ENCODE peak calls at places on chromosomes 11 and 22, in nine cellular contexts. One of them, this sample, is unnamed.
A peak's percentile ranks its signal among the peaks of the same experiment; 100 is the strongest.

GRCh38 chr11:83280256-83280655 is 5.9 kb downstream of the CCDC90B start:
- DNase-seq in CD8-positive, alpha-beta T cell: no peak
- DNase-seq in colonic mucosa: no peak
- DNase-seq in tibial nerve: no peak
- DNase-seq in transverse colon: no peak
- DNase-seq in brain microvascular endothelial cell: no peak
- DNase-seq in bronchial epithelial cell: no peak
- DNase-seq in prostate gland: no peak
- DNase-seq in dorsolateral prefrontal cortex: no peak
- DNase-seq in this sample: no peak

GRCh38 chr11:117437041-117437790 is 109.6 kb downstream of the CEP164 start:
- DNase-seq in transverse colon: no peak
- DNase-seq in CD8-positive, alpha-beta T cell: no peak
- DNase-seq in bronchial epithelial cell: no peak
- DNase-seq in prostate gland: no peak
- DNase-seq in tibial nerve: no peak
- DNase-seq in colonic mucosa: no peak
- DNase-seq in dorsolateral prefrontal cortex: no peak
- DNase-seq in brain microvascular endothelial cell: no peak
- DNase-seq in this sample: peak; percentile 73

GRCh38 chr22:43376765-43377485 is 33.8 kb upstream of the SCUBE1 start:
- DNase-seq in bronchial epithelial cell: no peak
- DNase-seq in CD8-positive, alpha-beta T cell: peak; percentile 27
- DNase-seq in transverse colon: peak; percentile 15
- DNase-seq in tibial nerve: no peak
- DNase-seq in colonic mucosa: no peak
- DNase-seq in dorsolateral prefrontal cortex: peak; percentile 53
- DNase-seq in prostate gland: no peak
- DNase-seq in brain microvascular endothelial cell: peak; percentile 14
- DNase-seq in this sample: no peak

GRCh38 chr11:131977231-131977630 is 606.8 kb downstream of the NTM start:
- DNase-seq in transverse colon: no peak
- DNase-seq in colonic mucosa: no peak
- DNase-seq in brain microvascular endothelial cell: no peak
- DNase-seq in bronchial epithelial cell: peak; percentile 89
- DNase-seq in dorsolateral prefrontal cortex: peak; percentile 36
- DNase-seq in CD8-positive, alpha-beta T cell: no peak
- DNase-seq in prostate gland: no peak
- DNase-seq in tibial nerve: no peak
- DNase-seq in this sample: no peak

GRCh38 chr11:104876324-104876723 is 21.9 kb downstream of the CASP12 start:
- DNase-seq in prostate gland: no peak
- DNase-seq in CD8-positive, alpha-beta T cell: no peak
- DNase-seq in transverse colon: no peak
- DNase-seq in brain microvascular endothelial cell: no peak
- DNase-seq in bronchial epithelial cell: no peak
- DNase-seq in colonic mucosa: no peak
- DNase-seq in tibial nerve: no peak
- DNase-seq in dorsolateral prefrontal cortex: no peak
- DNase-seq in this sample: no peak

GRCh38 chr11:8826145-8826786 is 84.7 kb upstream of the AKIP1 start:
- DNase-seq in colonic mucosa: no peak
- DNase-seq in transverse colon: no peak
- DNase-seq in prostate gland: no peak
- DNase-seq in dorsolateral prefrontal cortex: no peak
- DNase-seq in tibial nerve: no peak
- DNase-seq in bronchial epithelial cell: peak; percentile 64
- DNase-seq in CD8-positive, alpha-beta T cell: no peak
- DNase-seq in brain microvascular endothelial cell: peak; percentile 82
- DNase-seq in this sample: peak; percentile 67

GRCh38 chr11:103541186-103541795 is 432.1 kb downstream of the DYNC2H1 start:
- DNase-seq in dorsolateral prefrontal cortex: no peak
- DNase-seq in brain microvascular endothelial cell: no peak
- DNase-seq in transverse colon: no peak
- DNase-seq in colonic mucosa: no peak
- DNase-seq in bronchial epithelial cell: peak; percentile 93
- DNase-seq in prostate gland: no peak
- DNase-seq in CD8-positive, alpha-beta T cell: no peak
- DNase-seq in tibial nerve: no peak
- DNase-seq in this sample: no peak

GRCh38 chr11:723120-723883 is 17.3 kb downstream of the EPS8L2 start:
- DNase-seq in dorsolateral prefrontal cortex: no peak
- DNase-seq in colonic mucosa: peak; percentile 62
- DNase-seq in prostate gland: no peak
- DNase-seq in brain microvascular endothelial cell: no peak
- DNase-seq in tibial nerve: peak; percentile 61
- DNase-seq in transverse colon: peak; percentile 57
- DNase-seq in CD8-positive, alpha-beta T cell: no peak
- DNase-seq in bronchial epithelial cell: no peak
- DNase-seq in this sample: peak; percentile 96

GRCh38 chr11:48103621-48104561 is 112.7 kb upstream of the OR4B1 start:
- DNase-seq in tibial nerve: no peak
- DNase-seq in transverse colon: peak; percentile 51
- DNase-seq in bronchial epithelial cell: no peak
- DNase-seq in brain microvascular endothelial cell: no peak
- DNase-seq in colonic mucosa: peak; percentile 82
- DNase-seq in dorsolateral prefrontal cortex: peak; percentile 59
- DNase-seq in prostate gland: peak; percentile 69
- DNase-seq in CD8-positive, alpha-beta T cell: no peak
- DNase-seq in this sample: no peak

GRCh38 chr22:17638182-17638431 is 450 bp upstream of the BCL2L13 start:
- DNase-seq in CD8-positive, alpha-beta T cell: no peak
- DNase-seq in prostate gland: peak; percentile 49
- DNase-seq in dorsolateral prefrontal cortex: no peak
- DNase-seq in bronchial epithelial cell: peak; percentile 76
- DNase-seq in colonic mucosa: no peak
- DNase-seq in tibial nerve: peak; percentile 47
- DNase-seq in brain microvascular endothelial cell: no peak
- DNase-seq in transverse colon: no peak
- DNase-seq in this sample: peak; percentile 88

GRCh38 chr11:57568330-57568766 is 876 bp upstream of the UBE2L6 start:
- DNase-seq in brain microvascular endothelial cell: peak; percentile 60
- DNase-seq in dorsolateral prefrontal cortex: peak; percentile 82
- DNase-seq in colonic mucosa: peak; percentile 91
- DNase-seq in transverse colon: no peak
- DNase-seq in CD8-positive, alpha-beta T cell: peak; percentile 78
- DNase-seq in bronchial epithelial cell: peak; percentile 55
- DNase-seq in tibial nerve: peak; percentile 90
- DNase-seq in prostate gland: no peak
- DNase-seq in this sample: no peak

GRCh38 chr11:17352925-17353227 is 1.3 kb downstream of the NCR3LG1 start:
- DNase-seq in CD8-positive, alpha-beta T cell: peak; percentile 11
- DNase-seq in bronchial epithelial cell: no peak
- DNase-seq in prostate gland: peak; percentile 36
- DNase-seq in colonic mucosa: peak; percentile 68
- DNase-seq in tibial nerve: peak; percentile 8
- DNase-seq in dorsolateral prefrontal cortex: no peak
- DNase-seq in transverse colon: peak; percentile 71
- DNase-seq in brain microvascular endothelial cell: no peak
- DNase-seq in this sample: peak; percentile 74

GRCh38 chr11:58134151-58134550 is 8.8 kb upstream of the OR9I1 start:
- DNase-seq in prostate gland: no peak
- DNase-seq in tibial nerve: no peak
- DNase-seq in bronchial epithelial cell: no peak
- DNase-seq in colonic mucosa: no peak
- DNase-seq in brain microvascular endothelial cell: no peak
- DNase-seq in CD8-positive, alpha-beta T cell: no peak
- DNase-seq in transverse colon: no peak
- DNase-seq in dorsolateral prefrontal cortex: no peak
- DNase-seq in this sample: no peak

GRCh38 chr22:17910561-17911311 is 113.6 kb downstream of the MICAL3 start:
- DNase-seq in prostate gland: peak; percentile 39
- DNase-seq in dorsolateral prefrontal cortex: peak; percentile 89
- DNase-seq in transverse colon: peak; percentile 40
- DNase-seq in brain microvascular endothelial cell: peak; percentile 83
- DNase-seq in CD8-positive, alpha-beta T cell: no peak
- DNase-seq in bronchial epithelial cell: peak; percentile 66
- DNase-seq in tibial nerve: peak; percentile 28
- DNase-seq in colonic mucosa: peak; percentile 27
- DNase-seq in this sample: peak; percentile 94

GRCh38 chr11:32671051-32671450 is 87.4 kb downstream of the EIF3M start:
- DNase-seq in CD8-positive, alpha-beta T cell: no peak
- DNase-seq in tibial nerve: no peak
- DNase-seq in dorsolateral prefrontal cortex: no peak
- DNase-seq in bronchial epithelial cell: no peak
- DNase-seq in prostate gland: no peak
- DNase-seq in brain microvascular endothelial cell: no peak
- DNase-seq in colonic mucosa: no peak
- DNase-seq in transverse colon: no peak
- DNase-seq in this sample: no peak

GRCh38 chr11:6013042-6013441 is 6.3 kb upstream of the OR56A4 start:
- DNase-seq in prostate gland: no peak
- DNase-seq in brain microvascular endothelial cell: no peak
- DNase-seq in dorsolateral prefrontal cortex: no peak
- DNase-seq in tibial nerve: no peak
- DNase-seq in bronchial epithelial cell: no peak
- DNase-seq in CD8-positive, alpha-beta T cell: no peak
- DNase-seq in transverse colon: no peak
- DNase-seq in colonic mucosa: no peak
- DNase-seq in this sample: no peak
- H3K27me3 ChIP-seq in prostate gland: no peaks in the 10 kb centered on the region
- H3K27me3 ChIP-seq in brain microvascular endothelial cell: no peaks in the 10 kb centered on the region
- H3K27me3 ChIP-seq in dorsolateral prefrontal cortex: no peaks in the 10 kb centered on the region
- H3K27me3 ChIP-seq in tibial nerve: no peaks in the 10 kb centered on the region
- H3K27me3 ChIP-seq in bronchial epithelial cell: no peaks in the 10 kb centered on the region
- H3K27me3 ChIP-seq in CD8-positive, alpha-beta T cell: no peaks in the 10 kb centered on the region
- H3K27me3 ChIP-seq in transverse colon: no peaks in the 10 kb centered on the region
- H3K27me3 ChIP-seq in colonic mucosa: no peaks in the 10 kb centered on the region
- H3K27me3 ChIP-seq in this sample: no peaks in the 10 kb centered on the region

GRCh38 chr11:120147094-120147949 is 9.4 kb upstream of the TRIM29 start:
- DNase-seq in bronchial epithelial cell: no peak
- DNase-seq in CD8-positive, alpha-beta T cell: no peak
- DNase-seq in tibial nerve: no peak
- DNase-seq in brain microvascular endothelial cell: no peak
- DNase-seq in colonic mucosa: no peak
- DNase-seq in transverse colon: no peak
- DNase-seq in dorsolateral prefrontal cortex: no peak
- DNase-seq in prostate gland: peak; percentile 84
- DNase-seq in this sample: no peak

GRCh38 chr11:120147950-120148270 is 10.0 kb upstream of the TRIM29 start:
- DNase-seq in prostate gland: no peak
- DNase-seq in transverse colon: no peak
- DNase-seq in CD8-positive, alpha-beta T cell: no peak
- DNase-seq in tibial nerve: no peak
- DNase-seq in dorsolateral prefrontal cortex: no peak
- DNase-seq in bronchial epithelial cell: peak; percentile 42
- DNase-seq in brain microvascular endothelial cell: no peak
- DNase-seq in colonic mucosa: no peak
- DNase-seq in this sample: no peak

GRCh38 chr11:120149246-120149645 is 11.3 kb upstream of the TRIM29 start:
- DNase-seq in colonic mucosa: no peak
- DNase-seq in bronchial epithelial cell: peak; percentile 76
- DNase-seq in dorsolateral prefrontal cortex: no peak
- DNase-seq in tibial nerve: no peak
- DNase-seq in transverse colon: no peak
- DNase-seq in brain microvascular endothelial cell: no peak
- DNase-seq in CD8-positive, alpha-beta T cell: no peak
- DNase-seq in prostate gland: no peak
- DNase-seq in this sample: no peak

GRCh38 chr11:120142072-120142423 is 4.1 kb upstream of the TRIM29 start:
- DNase-seq in colonic mucosa: no peak
- DNase-seq in dorsolateral prefrontal cortex: no peak
- DNase-seq in tibial nerve: no peak
- DNase-seq in CD8-positive, alpha-beta T cell: no peak
- DNase-seq in brain microvascular endothelial cell: no peak
- DNase-seq in transverse colon: no peak
- DNase-seq in bronchial epithelial cell: no peak
- DNase-seq in prostate gland: no peak
- DNase-seq in this sample: no peak

GRCh38 chr11:120146413-120147093 is 8.6 kb upstream of the TRIM29 start:
- DNase-seq in colonic mucosa: no peak
- DNase-seq in prostate gland: no peak
- DNase-seq in transverse colon: no peak
- DNase-seq in CD8-positive, alpha-beta T cell: no peak
- DNase-seq in dorsolateral prefrontal cortex: no peak
- DNase-seq in brain microvascular endothelial cell: no peak
- DNase-seq in tibial nerve: no peak
- DNase-seq in bronchial epithelial cell: no peak
- DNase-seq in this sample: no peak
- H3K27me3 ChIP-seq in colonic mucosa: peaks cover 5% of the 10 kb centered on the region
- H3K27me3 ChIP-seq in prostate gland: peaks cover 4% of the 10 kb centered on the region
- H3K27me3 ChIP-seq in transverse colon: peaks cover 41% of the 10 kb centered on the region
- H3K27me3 ChIP-seq in CD8-positive, alpha-beta T cell: peaks cover 5% of the 10 kb centered on the region
- H3K27me3 ChIP-seq in dorsolateral prefrontal cortex: no peaks in the 10 kb centered on the region
- H3K27me3 ChIP-seq in brain microvascular endothelial cell: peaks cover 24% of the 10 kb centered on the region
- H3K27me3 ChIP-seq in tibial nerve: no peaks in the 10 kb centered on the region
- H3K27me3 ChIP-seq in bronchial epithelial cell: no peaks in the 10 kb centered on the region
- H3K27me3 ChIP-seq in this sample: peaks cover 50% of the 10 kb centered on the region

GRCh38 chr22:24170632-24171031 is 10.7 kb upstream of the SUSD2 start:
- DNase-seq in brain microvascular endothelial cell: no peak
- DNase-seq in transverse colon: no peak
- DNase-seq in bronchial epithelial cell: no peak
- DNase-seq in colonic mucosa: no peak
- DNase-seq in tibial nerve: no peak
- DNase-seq in dorsolateral prefrontal cortex: no peak
- DNase-seq in prostate gland: no peak
- DNase-seq in CD8-positive, alpha-beta T cell: no peak
- DNase-seq in this sample: no peak
- H3K27me3 ChIP-seq in brain microvascular endothelial cell: no peaks in the 10 kb centered on the region
- H3K27me3 ChIP-seq in transverse colon: no peaks in the 10 kb centered on the region
- H3K27me3 ChIP-seq in bronchial epithelial cell: no peaks in the 10 kb centered on the region
- H3K27me3 ChIP-seq in colonic mucosa: no peaks in the 10 kb centered on the region
- H3K27me3 ChIP-seq in tibial nerve: no peaks in the 10 kb centered on the region
- H3K27me3 ChIP-seq in dorsolateral prefrontal cortex: no peaks in the 10 kb centered on the region
- H3K27me3 ChIP-seq in prostate gland: no peaks in the 10 kb centered on the region
- H3K27me3 ChIP-seq in CD8-positive, alpha-beta T cell: no peaks in the 10 kb centered on the region
- H3K27me3 ChIP-seq in this sample: no peaks in the 10 kb centered on the region

DNA sequence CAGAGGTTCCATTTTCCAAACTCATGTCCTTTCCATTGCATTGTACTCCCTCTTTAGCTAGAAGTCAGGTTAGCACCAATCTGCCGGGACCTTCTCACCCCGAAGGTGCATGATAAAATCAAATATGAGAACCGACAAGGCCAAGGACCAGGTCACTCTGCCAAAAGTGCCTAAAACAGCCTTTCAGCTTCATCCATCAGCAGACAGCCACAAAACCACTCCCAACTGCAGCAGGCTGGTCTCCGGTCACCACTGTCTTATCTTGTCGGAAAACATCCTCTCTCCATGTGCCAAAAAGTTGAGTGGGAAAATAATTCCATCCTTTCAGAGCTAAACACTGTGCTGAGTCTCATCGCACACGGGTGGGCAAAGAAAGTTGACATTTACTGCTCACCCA is 1.4 kb downstream of the PI4KA start:
- DNase-seq in tibial nerve: no peak
- DNase-seq in brain microvascular endothelial cell: no peak
- DNase-seq in bronchial epithelial cell: no peak
- DNase-seq in dorsolateral prefrontal cortex: no peak
- DNase-seq in CD8-positive, alpha-beta T cell: no peak
- DNase-seq in transverse colon: no peak
- DNase-seq in colonic mucosa: no peak
- DNase-seq in prostate gland: no peak
- DNase-seq in this sample: peak; percentile 91
- H3K27me3 ChIP-seq in tibial nerve: no peaks in the 10 kb centered on the region
- H3K27me3 ChIP-seq in brain microvascular endothelial cell: no peaks in the 10 kb centered on the region
- H3K27me3 ChIP-seq in bronchial epithelial cell: no peaks in the 10 kb centered on the region
- H3K27me3 ChIP-seq in dorsolateral prefrontal cortex: no peaks in the 10 kb centered on the region
- H3K27me3 ChIP-seq in CD8-positive, alpha-beta T cell: no peaks in the 10 kb centered on the region
- H3K27me3 ChIP-seq in transverse colon: no peaks in the 10 kb centered on the region
- H3K27me3 ChIP-seq in colonic mucosa: no peaks in the 10 kb centered on the region
- H3K27me3 ChIP-seq in prostate gland: no peaks in the 10 kb centered on the region
- H3K27me3 ChIP-seq in this sample: no peaks in the 10 kb centered on the region

GRCh38 chr22:36215976-36216375 is 14.4 kb upstream of the APOL4 start:
- DNase-seq in prostate gland: no peak
- DNase-seq in colonic mucosa: no peak
- DNase-seq in CD8-positive, alpha-beta T cell: no peak
- DNase-seq in tibial nerve: no peak
- DNase-seq in dorsolateral prefrontal cortex: no peak
- DNase-seq in transverse colon: no peak
- DNase-seq in bronchial epithelial cell: no peak
- DNase-seq in brain microvascular endothelial cell: no peak
- DNase-seq in this sample: no peak
- H3K27me3 ChIP-seq in prostate gland: no peaks in the 10 kb centered on the region
- H3K27me3 ChIP-seq in colonic mucosa: no peaks in the 10 kb centered on the region
- H3K27me3 ChIP-seq in CD8-positive, alpha-beta T cell: no peaks in the 10 kb centered on the region
- H3K27me3 ChIP-seq in tibial nerve: no peaks in the 10 kb centered on the region
- H3K27me3 ChIP-seq in dorsolateral prefrontal cortex: no peaks in the 10 kb centered on the region
- H3K27me3 ChIP-seq in transverse colon: no peaks in the 10 kb centered on the region
- H3K27me3 ChIP-seq in bronchial epithelial cell: peaks cover 13% of the 10 kb centered on the region
- H3K27me3 ChIP-seq in brain microvascular endothelial cell: peaks cover 9% of the 10 kb centered on the region
- H3K27me3 ChIP-seq in this sample: peaks cover 45% of the 10 kb centered on the region

This sample was measured in osteoblast.